ENCODE peak calls at places on chromosome 5, in six cellular contexts. G is effector memory CD4-positive, alpha-beta T cell; U is heart left ventricle; H is IMR-90; L is colonic mucosa; W is A549. K is an unnamed sample.
A peak's percentile ranks its signal among the peaks of the same experiment; 100 is the strongest.

GRCh38 chr5:122738088-122738487 is 36.8 kb upstream of the SNX2 start:
- DNase-seq in G (no peak), U (no peak), H (no peak), L (no peak), W (no peak), K (no peak)

GRCh38 chr5:111099058-111099778 is 7.1 kb downstream of the WDR36 start:
- DNase-seq in G (no peak), U (no peak), H (peak; percentile 62), L (no peak), W (no peak), K (no peak)

GRCh38 chr5:172048539-172049101 is 42.2 kb upstream of the FBXW11 start:
- DNase-seq in G (no peak), U (no peak), H (peak; percentile 38), L (no peak), W (no peak), K (no peak)

GRCh38 chr5:178471666-178472065 is 118.5 kb downstream of the COL23A1 start:
- DNase-seq in G (no peak), U (no peak), H (no peak), L (no peak), W (no peak), K (no peak)

GRCh38 chr5:78295035-78295961 is 800 bp upstream of the AP3B1 start:
- DNase-seq in G (peak; percentile 30), U (peak; percentile 31), H (no peak), L (peak; percentile 69), W (peak; percentile 35), K (no peak)

GRCh38 chr5:52961238-52961637 is 27.9 kb upstream of the ITGA2 start:
- DNase-seq in G (no peak), U (no peak), H (no peak), L (no peak), W (no peak), K (no peak)

GRCh38 chr5:163509288-163510040 is 4.0 kb downstream of the MAT2B start:
- DNase-seq in G (no peak), U (no peak), H (peak; percentile 71), L (peak; percentile 52), W (no peak), K (no peak)

GRCh38 chr5:170836226-170836625 is 25.6 kb upstream of the RANBP17 start:
- DNase-seq in G (no peak), U (no peak), H (no peak), L (no peak), W (no peak), K (no peak)

GRCh38 chr5:54656261-54656728 is 138.7 kb downstream of the SNX18 start:
- DNase-seq in G (no peak), U (peak; percentile 43), H (no peak), L (no peak), W (no peak), K (no peak)

GRCh38 chr5:81762401-81762800 is 11.5 kb upstream of the SSBP2 start:
- DNase-seq in G (no peak), U (no peak), H (peak; percentile 32), L (no peak), W (no peak), K (no peak)

GRCh38 chr5:130138406-130139060 is 234.3 kb downstream of the CHSY3 start:
- DNase-seq in G (no peak), U (no peak), H (no peak), L (no peak), W (no peak), K (no peak)

GRCh38 chr5:137580030-137580429 is 80.9 kb upstream of the SPOCK1 start:
- DNase-seq in G (no peak), U (no peak), H (no peak), L (no peak), W (peak; percentile 20), K (no peak)

GRCh38 chr5:32651638-32652037 is 59.5 kb upstream of the NPR3 start:
- DNase-seq in G (no peak), U (no peak), H (no peak), L (no peak), W (no peak), K (no peak)

GRCh38 chr5:177984565-177985166 is 11.4 kb downstream of the PROP1 start:
- DNase-seq in G (no peak), U (no peak), H (no peak), L (no peak), W (no peak), K (no peak)

GRCh38 chr5:172789687-172790495 is 18.9 kb upstream of the DUSP1 start:
- DNase-seq in G (no peak), U (no peak), H (no peak), L (peak; percentile 27), W (no peak), K (no peak)

GRCh38 chr5:69209607-69210006 is 20.2 kb downstream of the CENPH start:
- DNase-seq in G (no peak), U (no peak), H (peak; percentile 42), L (no peak), W (no peak), K (no peak)

GRCh38 chr5:133652951-133653601 is 40.7 kb upstream of the FSTL4 start:
- DNase-seq in G (no peak), U (no peak), H (no peak), L (no peak), W (no peak), K (no peak)

GRCh38 chr5:61182449-61182848 is 20.2 kb upstream of the SMIM15 start:
- DNase-seq in G (no peak), U (no peak), H (peak; percentile 4), L (no peak), W (no peak), K (no peak)

GRCh38 chr5:16659536-16659935 is 42.7 kb upstream of the RETREG1 start:
- DNase-seq in G (no peak), U (no peak), H (peak; percentile 17), L (no peak), W (no peak), K (no peak)

GRCh38 chr5:45694255-45694834 is 1.8 kb downstream of the HCN1 start:
- DNase-seq in G (no peak), U (no peak), H (no peak), L (no peak), W (no peak), K (no peak)

GRCh38 chr5:132273631-132274030 is 16.1 kb downstream of the PDLIM4 start:
- DNase-seq in G (no peak), U (no peak), H (no peak), L (no peak), W (no peak), K (no peak)

GRCh38 chr5:132271251-132272246 is 14.1 kb downstream of the PDLIM4 start:
- DNase-seq in G (no peak), U (no peak), H (no peak), L (peak; percentile 21), W (no peak), K (no peak)

GRCh38 chr5:132274050-132274869 is 16.8 kb downstream of the PDLIM4 start:
- DNase-seq in G (no peak), U (no peak), H (no peak), L (peak; percentile 71), W (no peak), K (no peak)

GRCh38 chr5:132270706-132271105 is 13.2 kb downstream of the PDLIM4 start:
- DNase-seq in G (no peak), U (no peak), H (no peak), L (peak; percentile 16), W (no peak), K (no peak)

DNA sequence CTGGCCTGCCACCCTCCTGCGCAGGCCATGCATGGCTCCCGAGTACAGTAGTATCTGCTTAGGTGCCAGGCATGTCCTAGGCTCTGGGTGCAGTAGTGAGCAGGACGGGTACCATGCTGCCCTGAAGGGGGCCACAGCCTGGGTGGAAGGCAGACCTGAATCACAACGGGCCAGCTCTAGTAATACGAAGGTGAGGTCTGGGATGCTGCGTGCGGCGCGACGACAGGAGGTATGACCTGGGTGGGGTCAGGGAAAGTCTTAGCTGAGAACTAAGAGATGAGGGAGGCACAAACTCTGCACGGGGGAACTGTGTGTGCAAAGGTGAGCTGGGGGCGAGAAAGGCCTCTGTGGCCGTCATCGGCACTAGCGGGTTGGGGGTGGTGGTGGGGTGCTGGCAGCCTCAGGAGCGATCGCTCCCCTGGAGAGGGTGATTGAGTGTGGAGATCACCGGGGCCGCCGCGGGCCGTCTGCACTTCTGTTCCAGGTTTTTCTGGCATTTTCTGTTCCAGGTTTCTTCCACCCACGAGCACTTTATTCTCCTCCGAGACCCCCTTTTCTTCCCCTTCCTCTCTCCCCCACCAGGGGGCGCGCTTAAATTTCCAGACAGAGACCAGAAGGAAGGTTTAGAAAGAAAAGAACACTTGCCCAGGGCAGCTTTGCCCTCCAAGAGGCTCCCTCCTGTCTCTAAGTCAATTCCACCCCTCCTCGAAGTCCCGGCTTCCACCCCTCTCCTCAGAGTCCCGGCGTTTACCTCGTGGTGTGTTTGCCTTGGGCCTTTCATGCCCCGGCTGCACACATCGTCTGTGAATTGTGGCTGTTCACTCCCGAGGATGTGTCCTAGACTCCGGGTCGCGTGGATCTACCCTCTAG is 15.1 kb downstream of the PDLIM4 start:
- DNase-seq in G (peak; percentile 33), U (peak; percentile 49), H (peak; percentile 39), L (peak; percentile 83), W (peak; percentile 75), K (no peak)
- H3K27ac ChIP-seq in G (no peak overlapping the region), U (no peak overlapping the region), H (no peak overlapping the region), L (no peak overlapping the region), W (peak overlapping the region; percentile 78), K (no peak overlapping the region)

DNA sequence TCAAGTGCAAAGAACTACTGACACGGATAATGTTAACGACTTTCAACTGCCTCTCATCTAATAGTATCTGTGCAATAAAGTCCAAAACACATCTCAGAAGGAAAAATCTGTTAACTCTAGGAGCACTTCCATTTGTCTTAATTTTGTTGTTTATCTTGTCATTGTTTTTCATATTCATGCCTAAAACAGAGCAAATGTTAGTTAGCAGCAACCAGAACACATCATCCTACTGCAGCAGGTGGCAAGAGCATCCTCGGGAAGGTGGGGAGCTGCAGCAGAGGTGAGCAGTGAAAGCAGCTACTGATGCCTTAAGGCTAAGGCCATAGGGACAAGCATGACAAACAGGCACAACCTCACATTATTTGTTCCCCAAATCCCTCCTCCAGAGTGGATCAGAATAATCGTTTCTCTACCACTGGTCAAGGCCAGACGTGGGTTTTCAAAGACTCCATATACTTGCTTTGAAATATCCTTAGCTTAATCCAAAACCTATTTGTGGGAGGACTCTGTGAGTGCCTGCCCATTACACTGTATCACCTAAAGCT is 1.1 kb downstream of the HMGCS1 start:
- DNase-seq in G (no peak), U (no peak), H (no peak), L (no peak), W (no peak), K (no peak)
- H3K27ac ChIP-seq in G (peak overlapping the region; percentile 98), U (peak overlapping the region; percentile 93), H (no peak overlapping the region), L (peak overlapping the region; percentile 84), W (peak overlapping the region; percentile 90), K (no peak overlapping the region)

GRCh38 chr5:175478008-175478383 is 364 bp upstream of the SFXN1 start:
- DNase-seq in G (no peak), U (no peak), H (no peak), L (no peak), W (no peak), K (no peak)

GRCh38 chr5:175475248-175475647 is 3.1 kb upstream of the SFXN1 start:
- DNase-seq in G (no peak), U (no peak), H (no peak), L (no peak), W (no peak), K (no peak)

GRCh38 chr5:175477440-175477839 is 920 bp upstream of the SFXN1 start:
- DNase-seq in G (no peak), U (no peak), H (no peak), L (no peak), W (no peak), K (no peak)

GRCh38 chr5:175479125-175479881 is 943 bp downstream of the SFXN1 start:
- DNase-seq in G (no peak), U (no peak), H (no peak), L (peak; percentile 66), W (no peak), K (no peak)

GRCh38 chr5:175478384-175479124 is at the start of gene SFXN1:
- DNase-seq in G (peak; percentile 40), U (peak; percentile 80), H (peak; percentile 68), L (peak; percentile 87), W (peak; percentile 91), K (peak; percentile 59)
- H3K27ac ChIP-seq in G (peak within 1 kb of the TSS; percentile 67), U (peak within 1 kb of the TSS; percentile 78), H (peak within 1 kb of the TSS; percentile 79), L (peak within 1 kb of the TSS; percentile 68), W (peak within 1 kb of the TSS; percentile 98), K (peak within 1 kb of the TSS; percentile 76)

GRCh38 chr5:165863267-165863666 is 2357.8 kb downstream of the MAT2B start:
- DNase-seq in G (no peak), U (no peak), H (no peak), L (no peak), W (no peak), K (no peak)
- H3K27ac ChIP-seq in G (no peak overlapping the region), U (no peak overlapping the region), H (no peak overlapping the region), L (no peak overlapping the region), W (no peak overlapping the region), K (no peak overlapping the region)

K was measured in substantia nigra.